ENCODE peak calls at places on chromosomes 11 and 22, in five cellular contexts. T is PC-9, O is spleen, X is fibroblast of lung, U is upper lobe of right lung. P is an unnamed sample.
A peak's percentile ranks its signal among the peaks of the same experiment; 100 is the strongest.

GRCh38 chr11:114683007-114683406 is 4.7 kb downstream of the NXPE2 start:
- DNase-seq in T (no peak), O (no peak), X (no peak), U (no peak), P (no peak)

GRCh38 chr11:44637477-44637876 is 72.0 kb downstream of the CD82 start:
- DNase-seq in T (no peak), O (no peak), X (peak; percentile 30), U (no peak), P (peak; percentile 42)

GRCh38 chr11:130999086-130999485 is 82.8 kb upstream of the SNX19 start:
- DNase-seq in T (no peak), O (no peak), X (peak; percentile 71), U (no peak), P (peak; percentile 66)

GRCh38 chr22:19337137-19337536 is 45.6 kb upstream of the CLTCL1 start:
- DNase-seq in T (no peak), O (no peak), X (no peak), U (no peak), P (no peak)

GRCh38 chr11:113736323-113736722 is 30.2 kb upstream of the TMPRSS5 start:
- DNase-seq in T (no peak), O (no peak), X (no peak), U (no peak), P (no peak)

GRCh38 chr11:65116370-65117205 is 913 bp downstream of the ZNHIT2 start:
- DNase-seq in T (peak; percentile 59), O (peak; percentile 89), X (peak; percentile 27), U (peak; percentile 79), P (peak; percentile 75)

GRCh38 chr11:27703453-27703852 is 3.2 kb upstream of the BDNF start:
- DNase-seq in T (no peak), O (no peak), X (peak; percentile 66), U (no peak), P (peak; percentile 69)

GRCh38 chr11:68021167-68021787 is 9.2 kb upstream of the NDUFS8 start:
- DNase-seq in T (peak; percentile 59), O (no peak), X (no peak), U (no peak), P (no peak)

GRCh38 chr22:20089977-20090729 is 10.1 kb downstream of the DGCR8 start:
- DNase-seq in T (no peak), O (peak; percentile 56), X (no peak), U (no peak), P (peak; percentile 47)

GRCh38 chr11:114256898-114257286 is 39.3 kb upstream of the NNMT start:
- DNase-seq in T (no peak), O (no peak), X (no peak), U (no peak), P (no peak)

GRCh38 chr11:61378713-61379313 is 13.6 kb upstream of the TMEM216 start:
- DNase-seq in T (peak; percentile 92), O (no peak), X (peak; percentile 98), U (peak; percentile 7), P (peak; percentile 99)

GRCh38 chr22:38952382-38952993 is 4.9 kb upstream of the APOBEC3A start:
- DNase-seq in T (no peak), O (no peak), X (no peak), U (no peak), P (no peak)

GRCh38 chr11:71448257-71449161 is at the start of gene DHCR7:
- DNase-seq in T (peak; percentile 90), O (peak; percentile 99), X (peak; percentile 93), U (peak; percentile 98), P (peak; percentile 98)

GRCh38 chr11:59173080-59173963 is 1.4 kb downstream of the DTX4 start:
- DNase-seq in T (peak; percentile 45), O (peak; percentile 86), X (no peak), U (peak; percentile 78), P (peak; percentile 65)

GRCh38 chr11:1336836-1337646 is 27.6 kb upstream of the TOLLIP start:
- DNase-seq in T (no peak), O (peak; percentile 93), X (no peak), U (peak; percentile 79), P (peak; percentile 41)

GRCh38 chr11:64343740-64344133 is 3.7 kb downstream of the CCDC88B start:
- DNase-seq in T (no peak), O (peak; percentile 81), X (no peak), U (no peak), P (peak; percentile 10)

GRCh38 chr11:120660024-120660565 is 148.5 kb downstream of the GRIK4 start:
- DNase-seq in T (no peak), O (peak; percentile 80), X (peak; percentile 14), U (no peak), P (peak; percentile 16)

GRCh38 chr11:120659076-120659475 is 147.5 kb downstream of the GRIK4 start:
- DNase-seq in T (no peak), O (peak; percentile 47), X (no peak), U (no peak), P (no peak)

GRCh38 chr11:120655589-120655988 is 144.0 kb downstream of the GRIK4 start:
- DNase-seq in T (no peak), O (no peak), X (no peak), U (no peak), P (no peak)

GRCh38 chr11:120658071-120658423 is 146.5 kb downstream of the GRIK4 start:
- DNase-seq in T (no peak), O (no peak), X (no peak), U (no peak), P (no peak)

GRCh38 chr11:120657306-120658070 is 145.9 kb downstream of the GRIK4 start:
- DNase-seq in T (no peak), O (no peak), X (no peak), U (no peak), P (no peak)
- H3K4me3 ChIP-seq in T (no peak overlapping the region), O (no peak overlapping the region), X (no peak overlapping the region), U (no peak overlapping the region), P (no peak overlapping the region)

DNA sequence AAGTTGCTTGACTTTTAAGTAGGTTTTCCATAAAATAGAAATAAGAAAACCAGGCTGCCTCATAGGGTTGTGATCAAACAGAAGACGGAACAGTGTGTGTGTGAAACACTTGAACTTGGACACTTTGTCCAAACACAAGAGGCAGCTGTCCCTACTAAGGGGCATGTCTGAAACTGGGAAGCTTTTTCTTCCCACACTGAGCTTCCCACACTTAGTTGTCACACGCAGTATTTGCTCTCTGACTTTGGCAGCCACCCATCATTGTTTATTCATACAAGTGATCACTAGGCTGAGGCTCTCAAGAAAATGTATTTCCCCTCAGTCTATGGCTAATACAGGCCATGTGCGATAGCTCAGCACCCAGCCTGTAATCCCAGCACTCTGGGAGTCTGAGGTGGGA is 1.2 kb upstream of the C11orf91 start:
- DNase-seq in T (peak; percentile 46), O (no peak), X (peak; percentile 88), U (no peak), P (peak; percentile 51)
- H3K4me1 ChIP-seq in T (peaks cover 67% of the 10 kb centered on the region), O (peaks cover 14% of the 10 kb centered on the region), X (peaks cover 28% of the 10 kb centered on the region), U (peaks cover 56% of the 10 kb centered on the region), P (peaks cover 66% of the 10 kb centered on the region)

DNA sequence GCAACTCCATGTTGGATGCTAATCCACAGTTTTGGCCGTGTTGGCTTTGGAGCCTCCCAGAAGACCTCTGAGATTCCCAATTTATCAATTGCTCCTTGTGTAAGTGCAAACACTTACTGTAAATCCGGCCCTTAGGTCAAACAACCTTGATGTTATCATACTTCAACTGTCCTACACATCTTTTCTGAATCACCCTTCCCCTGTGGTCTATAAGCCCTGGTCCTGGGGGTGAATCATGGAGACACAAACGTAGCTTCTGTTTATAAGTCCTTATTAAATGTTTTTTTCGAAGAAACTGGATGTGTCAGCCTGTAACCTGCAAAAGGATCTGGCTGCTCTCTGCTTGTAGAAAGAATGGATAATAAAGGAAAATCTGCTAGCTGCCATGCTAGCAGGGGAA is 1.7 kb upstream of the IL10RA start:
- DNase-seq in T (no peak), O (no peak), X (no peak), U (no peak), P (no peak)
- H3K4me3 ChIP-seq in T (no peak overlapping the region), O (no peak overlapping the region), X (no peak overlapping the region), U (no peak overlapping the region), P (no peak overlapping the region)

GRCh38 chr11:8032576-8033311 is 45.6 kb downstream of the EIF3F start:
- DNase-seq in T (no peak), O (peak; percentile 42), X (no peak), U (no peak), P (no peak)
- H3K4me1 ChIP-seq in T (no peaks in the 10 kb centered on the region), O (peaks cover 5% of the 10 kb centered on the region), X (peaks cover 2% of the 10 kb centered on the region), U (no peaks in the 10 kb centered on the region), P (peaks cover 29% of the 10 kb centered on the region)

GRCh38 chr22:49461674-49462073 is 366.0 kb downstream of the BRD1 start:
- DNase-seq in T (no peak), O (no peak), X (no peak), U (no peak), P (no peak)

GRCh38 chr22:49458708-49459099 is 369.0 kb downstream of the BRD1 start:
- DNase-seq in T (no peak), O (no peak), X (no peak), U (no peak), P (no peak)

GRCh38 chr22:49462291-49462690 is 365.4 kb downstream of the BRD1 start:
- DNase-seq in T (no peak), O (no peak), X (no peak), U (peak; percentile 27), P (no peak)

GRCh38 chr22:49462795-49463194 is 364.9 kb downstream of the BRD1 start:
- DNase-seq in T (no peak), O (no peak), X (no peak), U (no peak), P (no peak)

GRCh38 chr22:49460662-49461371 is 366.9 kb downstream of the BRD1 start:
- DNase-seq in T (no peak), O (no peak), X (no peak), U (peak; percentile 29), P (no peak)
- H3K4me3 ChIP-seq in T (no peak overlapping the region), O (no peak overlapping the region), X (no peak overlapping the region), U (no peak overlapping the region), P (no peak overlapping the region)